ENCODE peak calls at places on chromosome 16, in four cellular contexts. Y, K, O and A are unnamed samples.

GRCh38 chr16:75038036-75038959 is 39.5 kb downstream of the ZNRF1 start:
- DNase-seq in Y (no peak), K (no peak), O (peak; percentile 31), A (no peak)

GRCh38 chr16:89343501-89344291 is 126.2 kb downstream of the ZNF778 start:
- DNase-seq in Y (no peak), K (no peak), O (no peak), A (no peak)

GRCh38 chr16:50151322-50151721 is 1.8 kb upstream of the TENT4B start:
- DNase-seq in Y (no peak), K (no peak), O (peak; percentile 10), A (no peak)

GRCh38 chr16:77090062-77090461 is 100.9 kb upstream of the MON1B start:
- DNase-seq in Y (no peak), K (no peak), O (no peak), A (no peak)

GRCh38 chr16:19583665-19584300 is 28.3 kb downstream of the VPS35L start:
- DNase-seq in Y (no peak), K (no peak), O (peak; percentile 58), A (peak; percentile 42)

GRCh38 chr16:22314661-22315626 is 17.7 kb downstream of the POLR3E start:
- DNase-seq in Y (no peak), K (no peak), O (no peak), A (no peak)

GRCh38 chr16:29848420-29849297 is 14.4 kb downstream of the CDIPT start:
- DNase-seq in Y (peak; percentile 36), K (peak; percentile 70), O (peak; percentile 81), A (peak; percentile 83)

GRCh38 chr16:15996432-15997109 is 47.2 kb downstream of the ABCC1 start:
- DNase-seq in Y (no peak), K (peak; percentile 34), O (no peak), A (no peak)

GRCh38 chr16:57648590-57649442 is 19.3 kb upstream of the ADGRG3 start:
- DNase-seq in Y (peak; percentile 73), K (peak; percentile 63), O (peak; percentile 90), A (peak; percentile 89)

GRCh38 chr16:57394444-57394843 is 10.1 kb upstream of the CCL17 start:
- DNase-seq in Y (peak; percentile 54), K (no peak), O (no peak), A (peak; percentile 41)

GRCh38 chr16:25257956-25258855 is 561 bp upstream of the ZKSCAN2 start:
- DNase-seq in Y (peak; percentile 56), K (peak; percentile 87), O (peak; percentile 92), A (peak; percentile 95)

GRCh38 chr16:50955311-50955710 is 195.8 kb downstream of the SALL1 start:
- DNase-seq in Y (no peak), K (no peak), O (no peak), A (no peak)

GRCh38 chr16:67117716-67118115 is 8.0 kb downstream of the PHAF1 start:
- DNase-seq in Y (no peak), K (no peak), O (no peak), A (no peak)

GRCh38 chr16:49095539-49095938 is 186.1 kb downstream of the CBLN1 start:
- DNase-seq in Y (no peak), K (no peak), O (no peak), A (no peak)
- TF ChIP-seq POLR2A in Y (no peak), K (no peak), O (no peak), A (no peak)

GRCh38 chr16:4190934-4191333 is 50.9 kb downstream of the SRL start:
- DNase-seq in Y (no peak), K (no peak), O (no peak), A (no peak)

GRCh38 chr16:4193920-4194319 is 48.0 kb downstream of the SRL start:
- DNase-seq in Y (no peak), K (no peak), O (peak; percentile 67), A (no peak)

GRCh38 chr16:4192206-4192605 is 49.7 kb downstream of the SRL start:
- DNase-seq in Y (no peak), K (no peak), O (no peak), A (no peak)

GRCh38 chr16:4190086-4190485 is 51.8 kb downstream of the SRL start:
- DNase-seq in Y (no peak), K (no peak), O (no peak), A (no peak)

DNA sequence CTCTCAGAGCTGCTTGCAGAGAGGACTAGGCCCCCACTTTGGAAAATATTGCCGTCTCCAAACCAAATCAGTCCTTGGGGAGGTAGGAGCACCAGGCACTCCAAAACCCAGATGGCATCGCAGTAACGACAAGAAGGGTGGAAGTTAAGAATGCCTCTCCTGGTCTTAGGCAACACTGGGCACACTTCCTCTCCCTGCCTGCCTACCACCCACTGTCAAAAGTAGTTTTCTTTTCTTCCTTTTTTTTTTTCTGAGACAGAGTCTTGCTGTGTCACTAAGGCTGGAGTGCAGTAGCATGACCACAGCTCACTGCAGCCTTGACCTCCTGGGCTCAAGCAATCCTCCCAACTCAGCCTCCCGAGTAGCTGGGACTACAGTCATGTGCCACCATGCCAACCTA is 47.2 kb downstream of the SRL start:
- DNase-seq in Y (no peak), K (no peak), O (peak; percentile 84), A (no peak)
- TF ChIP-seq POLR2A in Y (no peak), K (no peak), O (no peak), A (no peak)

GRCh38 chr16:11669380-11670146 is 1.3 kb downstream of the SNN start:
- DNase-seq in Y (peak; percentile 53), K (peak; percentile 54), O (peak; percentile 68), A (peak; percentile 22)
- TF ChIP-seq POLR2A in Y (no peak), K (no peak), O (no peak), A (no peak)

GRCh38 chr16:13909872-13910303 is 10.1 kb upstream of the ERCC4 start:
- DNase-seq in Y (no peak), K (no peak), O (no peak), A (no peak)
- TF ChIP-seq POLR2A in Y (no peak), K (no peak), O (no peak), A (no peak)

DNA sequence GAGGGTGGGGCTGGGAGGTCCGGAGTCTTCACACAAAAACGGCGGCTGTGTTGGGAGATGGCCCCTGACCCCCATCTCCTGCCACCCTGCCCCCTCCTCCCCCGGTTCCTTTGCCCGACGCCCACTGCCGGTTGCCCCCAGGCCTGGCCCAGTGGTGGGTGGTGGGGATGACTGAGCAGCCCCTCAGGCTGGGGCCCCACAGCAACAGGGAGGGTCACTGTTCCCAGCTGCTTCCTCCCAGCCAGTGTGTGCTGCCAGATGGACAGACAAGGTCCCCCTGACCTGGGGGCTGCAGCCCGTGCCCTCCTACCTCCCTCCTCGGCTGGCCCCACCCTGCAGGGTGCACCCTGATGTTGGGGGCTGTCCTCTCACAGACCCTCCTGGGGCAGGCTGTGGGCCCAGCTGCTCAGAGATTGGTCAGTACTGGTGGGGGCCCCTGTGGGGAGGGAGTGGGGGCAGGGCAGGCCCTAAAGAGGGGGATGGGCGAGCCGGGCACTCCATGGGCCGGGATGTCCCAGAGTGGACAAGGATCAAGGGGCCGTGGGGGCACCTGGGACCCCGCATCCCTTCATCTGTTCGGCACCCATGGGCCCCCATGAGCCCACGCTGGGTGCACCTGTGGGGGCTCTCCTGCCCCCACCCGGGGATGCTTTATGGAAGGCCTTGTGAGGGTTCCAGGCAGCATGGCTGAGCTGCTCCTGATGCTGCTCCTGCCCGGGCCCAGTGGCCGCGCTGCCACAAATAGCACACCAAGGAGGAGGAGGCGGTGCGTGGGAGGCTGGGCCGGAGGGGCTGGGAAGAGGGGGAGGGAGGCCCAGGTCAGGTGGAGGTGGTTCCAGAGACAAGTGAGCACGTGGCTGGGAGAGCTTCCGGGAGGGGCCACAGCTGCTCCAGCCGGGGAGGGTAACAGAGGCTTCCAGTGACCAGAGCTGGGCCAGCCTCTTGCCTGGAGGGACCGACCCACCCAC is 5.1 kb downstream of the C1QTNF8 start:
- DNase-seq in Y (no peak), K (no peak), O (no peak), A (no peak)
- TF ChIP-seq POLR2A in Y (no peak), K (no peak), O (no peak), A (no peak)

GRCh38 chr16:2770781-2771111 is 6.3 kb downstream of the ELOB start:
- DNase-seq in Y (no peak), K (no peak), O (peak; percentile 23), A (peak; percentile 64)

GRCh38 chr16:2769100-2769529 is 8.0 kb downstream of the ELOB start:
- DNase-seq in Y (no peak), K (no peak), O (no peak), A (no peak)

GRCh38 chr16:2771496-2772402 is 5.3 kb downstream of the ELOB start:
- DNase-seq in Y (no peak), K (no peak), O (peak; percentile 23), A (no peak)

GRCh38 chr16:2769675-2770056 is 7.4 kb downstream of the ELOB start:
- DNase-seq in Y (peak; percentile 54), K (no peak), O (peak; percentile 21), A (peak; percentile 37)

GRCh38 chr16:2770057-2770780 is 6.9 kb downstream of the ELOB start:
- DNase-seq in Y (no peak), K (no peak), O (peak; percentile 50), A (peak; percentile 64)
- TF ChIP-seq POLR2A in Y (no peak), K (no peak), O (no peak), A (no peak)

DNA sequence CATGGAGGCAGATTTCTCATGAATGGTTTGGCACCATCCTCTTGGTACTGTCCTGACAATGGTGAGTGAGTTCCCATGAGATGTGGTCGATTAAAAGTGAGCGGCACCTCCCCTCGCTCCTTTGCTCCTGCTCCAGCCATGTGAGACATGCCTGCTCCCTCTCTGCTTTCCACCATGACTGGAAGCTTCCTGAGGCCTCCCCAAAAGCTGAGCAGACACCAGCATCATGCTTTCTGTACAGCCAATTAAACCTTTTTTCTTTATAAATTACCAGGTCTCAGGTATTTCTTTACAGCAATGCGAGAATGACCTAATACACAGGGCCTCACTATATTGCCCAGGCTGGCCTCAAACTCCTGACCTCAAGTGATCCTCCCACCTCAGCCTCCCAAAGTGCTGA is 12.1 kb downstream of the ZNF500 start:
- DNase-seq in Y (no peak), K (no peak), O (no peak), A (no peak)
- TF ChIP-seq POLR2A in Y (no peak), K (no peak), O (no peak), A (no peak)

GRCh38 chr16:79601092-79601977 is 798 bp upstream of the MAF start:
- DNase-seq in Y (peak; percentile 54), K (peak; percentile 62), O (no peak), A (no peak)
- TF ChIP-seq POLR2A in Y (no peak), K (no peak), O (no peak), A (no peak)

GRCh38 chr16:83807710-83808572 is at the start of gene HSBP1:
- DNase-seq in Y (peak; percentile 94), K (peak; percentile 92), O (peak; percentile 96), A (peak; percentile 94)
- TF ChIP-seq POLR2A in Y (no peak), K (peak; percentile 60), O (peak; percentile 65), A (peak; percentile 56)